ENCODE peak calls at places on chromosomes 13 and 19, in four cellular contexts. O is stomach, Z is tibial artery, W is HAP-1. R is an unnamed sample. For H3K4me1, the result is how much of the 10 kb centered on the place peaks cover.

GRCh38 chr19:38409631-38410133 is 6.8 kb downstream of the FAM98C start:
- DNase-seq in O (no peak), Z (no peak), W (no peak), R (peak)

GRCh38 chr13:44335463-44335862 is 38.2 kb upstream of the SERP2 start:
- DNase-seq in O (no peak), Z (no peak), W (no peak), R (no peak)

GRCh38 chr13:94613051-94613450 is 11.4 kb downstream of the GPR180 start:
- DNase-seq in O (no peak), Z (no peak), W (no peak), R (no peak)

GRCh38 chr13:46951516-46951915 is 54.7 kb upstream of the HTR2A start:
- DNase-seq in O (no peak), Z (no peak), W (no peak), R (no peak)

GRCh38 chr13:34655554-34655953 is 286.5 kb upstream of the NBEA start:
- DNase-seq in O (no peak), Z (no peak), W (no peak), R (no peak)

GRCh38 chr13:28819748-28820098 is 416 bp upstream of the MTUS2 start:
- DNase-seq in O (peak), Z (no peak), W (peak), R (peak)

GRCh38 chr13:40662866-40663265 is 3.6 kb downstream of the FOXO1 start:
- DNase-seq in O (no peak), Z (no peak), W (no peak), R (no peak)

GRCh38 chr13:106063591-106064308 is 471.7 kb downstream of the EFNB2 start:
- DNase-seq in O (no peak), Z (no peak), W (no peak), R (no peak)

GRCh38 chr13:93217701-93218100 is 8.9 kb upstream of the GPC6 start:
- DNase-seq in O (no peak), Z (no peak), W (peak), R (no peak)

GRCh38 chr13:67855837-67856238 is 625.7 kb upstream of the PCDH9 start:
- DNase-seq in O (no peak), Z (no peak), W (no peak), R (no peak)

GRCh38 chr19:7506385-7507328 is 9.2 kb upstream of the ZNF358 start:
- DNase-seq in O (peak), Z (peak), W (peak), R (peak)

GRCh38 chr13:73307481-73307880 is 248.7 kb downstream of the KLF5 start:
- DNase-seq in O (no peak), Z (no peak), W (no peak), R (no peak)

GRCh38 chr13:24252136-24252535 is 57.2 kb upstream of the C1QTNF9 start:
- DNase-seq in O (no peak), Z (no peak), W (no peak), R (no peak)

GRCh38 chr13:77975358-77976042 is 56.9 kb upstream of the EDNRB start:
- DNase-seq in O (no peak), Z (no peak), W (no peak), R (no peak)

GRCh38 chr19:4390017-4390861 is 10.1 kb downstream of the SH3GL1 start:
- DNase-seq in O (no peak), Z (peak), W (no peak), R (no peak)

GRCh38 chr13:76319921-76320320 is 566.3 kb downstream of the KCTD12 start:
- DNase-seq in O (no peak), Z (no peak), W (no peak), R (no peak)

GRCh38 chr13:55999709-56000108 is 1141.0 kb upstream of the PRR20A start:
- DNase-seq in O (no peak), Z (no peak), W (no peak), R (no peak)

GRCh38 chr19:21468791-21469190 is 36.6 kb upstream of the ZNF429 start:
- DNase-seq in O (no peak), Z (no peak), W (no peak), R (no peak)

GRCh38 chr19:3125900-3126524 is 9.8 kb upstream of the GNA15 start:
- DNase-seq in O (peak), Z (peak), W (peak), R (peak)

GRCh38 chr13:32010137-32010536 is 21.4 kb upstream of the FRY start:
- DNase-seq in O (no peak), Z (no peak), W (no peak), R (peak)

GRCh38 chr13:87314822-87315221 is 356.3 kb upstream of the SLITRK5 start:
- DNase-seq in O (no peak), Z (no peak), W (no peak), R (no peak)

GRCh38 chr13:84649853-84650252 is 767.6 kb upstream of the SLITRK1 start:
- DNase-seq in O (no peak), Z (no peak), W (no peak), R (no peak)

GRCh38 chr19:7500811-7501450 is 12.1 kb upstream of the PEX11G start:
- DNase-seq in O (peak), Z (no peak), W (peak), R (no peak)

GRCh38 chr19:30240904-30241695 is 131.1 kb upstream of the ZNF536 start:
- DNase-seq in O (no peak), Z (no peak), W (no peak), R (no peak)

GRCh38 chr19:3556978-3557460 is 367 bp downstream of the MFSD12 start:
- DNase-seq in O (peak), Z (peak), W (no peak), R (peak)

GRCh38 chr19:48210005-48210404 is 39.5 kb downstream of the ZSWIM9 start:
- DNase-seq in O (no peak), Z (no peak), W (no peak), R (no peak)

GRCh38 chr19:5308471-5309437 is 31.9 kb downstream of the PTPRS start:
- DNase-seq in O (peak), Z (peak), W (peak), R (peak)

GRCh38 chr13:57437587-57437986 is 194.0 kb upstream of the PCDH17 start:
- DNase-seq in O (no peak), Z (no peak), W (no peak), R (no peak)

GRCh38 chr19:10420444-10421239 is at the start of gene PDE4A:
- DNase-seq in O (no peak), Z (no peak), W (peak), R (no peak)

GRCh38 chr19:17448190-17448967 is at the start of gene TMEM221:
- DNase-seq in O (peak), Z (no peak), W (peak), R (peak)

GRCh38 chr19:34260771-34261173 is 6.4 kb downstream of the GARRE1 start:
- DNase-seq in O (no peak), Z (no peak), W (no peak), R (no peak)

GRCh38 chr13:72808917-72809500 is 27.1 kb downstream of the PIBF1 start:
- DNase-seq in O (no peak), Z (no peak), W (no peak), R (no peak)

GRCh38 chr13:87810920-87811344 is 139.8 kb downstream of the SLITRK5 start:
- DNase-seq in O (no peak), Z (no peak), W (no peak), R (no peak)

DNA sequence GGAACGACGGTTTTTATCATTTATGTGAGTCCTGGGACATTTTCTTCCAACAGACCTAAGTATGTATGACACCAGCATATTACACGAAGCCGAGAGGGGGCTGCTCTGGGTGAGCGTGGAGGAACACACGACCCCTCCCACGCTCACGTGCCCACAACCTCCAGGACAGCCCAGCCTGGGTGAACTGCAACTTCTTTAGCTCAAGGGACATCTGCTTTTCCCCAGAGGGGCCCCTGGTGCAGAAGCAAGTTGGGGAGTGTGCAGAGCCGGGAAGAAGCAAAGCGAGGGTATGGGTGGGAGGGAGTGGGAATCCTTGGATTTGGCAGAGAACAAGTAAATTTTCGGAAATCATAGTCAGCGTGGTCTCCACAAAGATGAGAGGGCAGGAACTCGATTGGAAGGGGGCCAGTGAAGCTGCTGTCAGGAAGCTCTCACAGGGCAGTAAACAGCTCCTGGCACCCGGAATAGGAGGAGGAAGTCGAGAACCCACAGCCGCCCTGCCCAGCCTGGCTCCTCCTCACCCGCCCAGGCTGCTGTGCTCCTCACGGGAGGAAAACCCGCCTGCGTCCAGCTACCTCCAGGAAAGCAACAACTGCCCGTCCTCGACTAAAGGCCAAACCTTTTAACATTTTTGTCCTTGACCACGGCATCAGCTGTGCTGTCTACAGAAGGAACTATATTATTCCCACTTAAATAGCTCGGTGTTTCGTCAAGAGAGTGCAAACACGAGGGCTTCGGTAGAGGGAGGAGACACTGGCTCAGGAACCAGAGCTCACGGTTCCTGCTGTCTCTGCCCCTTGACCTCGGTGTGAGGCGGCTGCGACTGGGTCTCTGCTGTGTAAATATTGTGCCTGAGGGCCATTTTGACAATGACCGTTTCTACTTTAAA is 17.2 kb upstream of the CFAP97D2 start:
- DNase-seq in O (peak), Z (peak), W (no peak), R (no peak)
- H3K4me1 ChIP-seq in O (under half), Z (under half), W (under half), R (under half)

GRCh38 chr13:51643882-51644281 is 59.6 kb downstream of the WDFY2 start:
- DNase-seq in O (no peak), Z (no peak), W (no peak), R (no peak)
- H3K4me3 ChIP-seq in O (no peak), Z (no peak), W (no peak), R (no peak)

DNA sequence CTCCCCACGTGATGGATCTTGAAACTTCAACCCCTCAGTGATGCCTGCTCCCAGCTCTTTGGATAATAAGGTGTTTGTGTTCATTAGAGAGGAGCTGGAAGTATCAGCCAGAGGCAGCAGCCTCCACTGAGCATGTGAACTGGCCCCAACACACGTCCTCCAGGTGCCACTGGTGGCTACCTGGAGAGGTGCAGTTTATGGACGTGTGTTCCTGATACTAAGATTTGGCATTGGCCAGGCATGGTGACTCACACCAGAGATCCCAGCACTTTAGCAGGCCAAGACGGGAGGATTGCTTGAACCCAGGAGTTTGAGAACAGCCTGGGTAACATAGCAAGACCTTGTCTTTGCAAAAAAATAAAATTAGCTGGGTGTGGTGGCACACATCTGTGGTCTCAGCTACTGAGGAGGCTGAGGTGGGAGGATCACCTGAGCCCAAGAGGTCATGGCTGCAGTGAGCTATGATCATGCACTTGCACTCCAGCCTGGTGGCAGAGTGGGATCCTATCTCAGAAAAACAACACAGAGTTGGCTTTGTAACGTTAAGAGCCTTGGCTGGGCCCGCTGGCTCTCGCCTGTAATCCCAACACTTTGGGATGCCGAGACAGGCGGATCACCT is 34.4 kb downstream of the SLC25A42 start:
- DNase-seq in O (no peak), Z (no peak), W (no peak), R (no peak)
- H3K4me1 ChIP-seq in O (under half), Z (under half), W (under half), R (half or more)

GRCh38 chr13:51562011-51562671 is 22.1 kb upstream of the WDFY2 start:
- DNase-seq in O (no peak), Z (no peak), W (no peak), R (no peak)
- H3K4me3 ChIP-seq in O (no peak), Z (no peak), W (no peak), R (no peak)

GRCh38 chr13:110445722-110446569 is 115.6 kb downstream of the RAB20 start:
- DNase-seq in O (no peak), Z (peak), W (no peak), R (no peak)
- H3K4me1 ChIP-seq in O (under half), Z (under half), W (under half), R (under half)

GRCh38 chr13:98169331-98169730 is 7.7 kb downstream of the RNF113B start:
- DNase-seq in O (no peak), Z (no peak), W (no peak), R (no peak)

GRCh38 chr13:98174321-98174720 is 2.7 kb downstream of the RNF113B start:
- DNase-seq in O (no peak), Z (no peak), W (peak), R (no peak)

GRCh38 chr13:98173431-98173921 is 3.6 kb downstream of the RNF113B start:
- DNase-seq in O (no peak), Z (peak), W (no peak), R (peak)

GRCh38 chr13:98172570-98173405 is 4.3 kb downstream of the RNF113B start:
- DNase-seq in O (no peak), Z (no peak), W (no peak), R (no peak)

GRCh38 chr13:98171806-98172569 is 5.1 kb downstream of the RNF113B start:
- DNase-seq in O (peak), Z (peak), W (no peak), R (peak)
- H3K4me3 ChIP-seq in O (peak), Z (peak), W (no peak), R (no peak)